ENCODE peak calls at places on chromosomes 3 and 15, in seven cellular contexts. C, F, E, G, N, T and A are unnamed samples.

GRCh38 chr15:74245342-74245931 is 9.3 kb downstream of the CCDC33 start:
- DNase-seq in T (no peak), G (no peak), C (no peak), F (no peak), E (no peak), N (peak; percentile 81), A (no peak)

GRCh38 chr3:23824699-23825444 is 19.1 kb downstream of the UBE2E1 start:
- DNase-seq in G (no peak), F (no peak), E (no peak), C (no peak), N (no peak), T (no peak), A (no peak)

GRCh38 chr3:129933471-129933870 is 40.0 kb upstream of the TMCC1 start:
- DNase-seq in F (no peak), N (no peak), C (no peak), E (peak; percentile 46), T (no peak), G (no peak), A (no peak)

GRCh38 chr15:58551764-58552504 is 120.1 kb downstream of the LIPC start:
- DNase-seq in G (no peak), F (peak; percentile 23), E (no peak), T (peak; percentile 94), C (peak; percentile 82), N (no peak), A (no peak)

GRCh38 chr3:3065876-3066275 is 44.3 kb downstream of the IL5RA start:
- DNase-seq in E (no peak), C (no peak), G (no peak), T (no peak), F (no peak), N (no peak), A (no peak)

GRCh38 chr3:134850761-134851160 is 55.7 kb downstream of the EPHB1 start:
- DNase-seq in E (no peak), T (no peak), F (no peak), N (no peak), C (no peak), G (no peak), A (peak; percentile 63)

GRCh38 chr3:68855620-68856019 is 76.7 kb downstream of the TAFA4 start:
- DNase-seq in G (no peak), E (no peak), C (no peak), N (no peak), T (no peak), F (no peak), A (no peak)

GRCh38 chr3:39106281-39107055 is 959 bp downstream of the GORASP1 start:
- DNase-seq in N (no peak), E (no peak), C (no peak), F (no peak), G (no peak), T (no peak), A (no peak)

GRCh38 chr3:43957553-43957952 is 266.8 kb downstream of the ABHD5 start:
- DNase-seq in C (no peak), E (no peak), N (no peak), G (no peak), F (no peak), T (no peak), A (no peak)

GRCh38 chr15:76313731-76314130 is 2.5 kb upstream of the ETFA start:
- DNase-seq in G (no peak), T (no peak), F (no peak), N (peak; percentile 47), C (no peak), E (no peak), A (no peak)

GRCh38 chr15:94070341-94071275 is 160.8 kb upstream of the MCTP2 start:
- DNase-seq in F (peak; percentile 27), E (peak; percentile 81), G (no peak), T (no peak), N (peak; percentile 32), C (peak; percentile 25), A (no peak)

GRCh38 chr15:42010434-42010833 is 10.4 kb downstream of the PLA2G4E start:
- DNase-seq in G (no peak), N (no peak), T (no peak), E (no peak), C (no peak), F (no peak), A (no peak)

GRCh38 chr3:112111785-112112402 is 21.2 kb downstream of the GCSAM start:
- DNase-seq in C (peak; percentile 60), N (no peak), G (no peak), T (peak; percentile 33), E (no peak), F (peak; percentile 59), A (no peak)

GRCh38 chr3:66948041-66948440 is 50.1 kb upstream of the KBTBD8 start:
- DNase-seq in C (no peak), E (no peak), T (no peak), F (no peak), N (no peak), G (no peak), A (no peak)

GRCh38 chr15:66854012-66854965 is 152.3 kb downstream of the SMAD6 start:
- DNase-seq in G (peak; percentile 72), T (no peak), N (no peak), E (peak; percentile 27), C (peak; percentile 7), F (peak; percentile 20), A (no peak)

GRCh38 chr3:80244390-80244789 is 476.6 kb upstream of the ROBO1 start:
- DNase-seq in F (no peak), T (no peak), C (peak; percentile 7), E (no peak), G (no peak), N (no peak), A (no peak)

GRCh38 chr15:74817370-74817737 is 4.7 kb downstream of the LMAN1L start:
- DNase-seq in F (no peak), N (no peak), T (peak; percentile 56), G (no peak), E (no peak), C (peak; percentile 66), A (no peak)

GRCh38 chr3:103158183-103158582 is 723.4 kb downstream of the ZPLD1 start:
- DNase-seq in C (no peak), N (no peak), T (no peak), F (no peak), E (no peak), G (no peak), A (no peak)

GRCh38 chr3:182118081-182118480 is 406.4 kb downstream of the SOX2 start:
- DNase-seq in T (no peak), G (no peak), E (no peak), N (no peak), F (no peak), C (no peak), A (no peak)

GRCh38 chr3:120418866-120419490 is 31.8 kb downstream of the FSTL1 start:
- DNase-seq in T (peak; percentile 76), E (no peak), N (no peak), C (peak; percentile 63), F (peak; percentile 51), G (no peak), A (no peak)

GRCh38 chr3:112605285-112605684 is 35.7 kb downstream of the CCDC80 start:
- DNase-seq in G (no peak), N (no peak), F (no peak), E (no peak), T (no peak), C (no peak), A (no peak)

GRCh38 chr3:105806361-105806760 is 62.5 kb downstream of the CBLB start:
- DNase-seq in F (no peak), G (no peak), T (peak; percentile 50), N (no peak), C (no peak), E (no peak), A (no peak)

GRCh38 chr15:84821501-84822021 is 4.4 kb downstream of the ALPK3 start:
- DNase-seq in N (no peak), E (no peak), G (no peak), T (peak; percentile 34), F (no peak), C (no peak), A (peak; percentile 41)

DNA sequence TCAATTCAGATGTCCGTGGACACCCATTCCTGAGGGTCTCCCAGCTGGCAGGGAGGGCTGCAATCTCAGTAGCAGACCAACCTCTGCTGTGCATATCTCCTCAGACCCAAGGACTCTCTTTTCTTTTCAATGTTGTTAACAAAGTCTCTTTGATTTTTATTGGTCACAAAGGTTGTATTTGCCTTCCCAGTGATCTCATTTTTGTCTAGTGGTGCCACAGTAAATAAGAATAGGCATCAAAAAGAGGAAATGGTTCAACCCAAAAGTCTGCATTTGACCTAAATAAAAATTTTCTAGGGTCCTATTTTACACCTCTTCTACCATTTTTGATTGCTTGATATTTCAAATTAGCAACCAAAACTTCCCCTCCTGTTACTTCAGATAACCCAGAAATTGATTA is 225.9 kb downstream of the CDIN1 start:
- DNase-seq in N (no peak), E (no peak), T (no peak), G (no peak), C (no peak), F (no peak), A (no peak)
- TF ChIP-seq POLR2AphosphoS5 in N (no peak), E (no peak), T (no peak), G (no peak), C (no peak), F (no peak), A (no peak)

DNA sequence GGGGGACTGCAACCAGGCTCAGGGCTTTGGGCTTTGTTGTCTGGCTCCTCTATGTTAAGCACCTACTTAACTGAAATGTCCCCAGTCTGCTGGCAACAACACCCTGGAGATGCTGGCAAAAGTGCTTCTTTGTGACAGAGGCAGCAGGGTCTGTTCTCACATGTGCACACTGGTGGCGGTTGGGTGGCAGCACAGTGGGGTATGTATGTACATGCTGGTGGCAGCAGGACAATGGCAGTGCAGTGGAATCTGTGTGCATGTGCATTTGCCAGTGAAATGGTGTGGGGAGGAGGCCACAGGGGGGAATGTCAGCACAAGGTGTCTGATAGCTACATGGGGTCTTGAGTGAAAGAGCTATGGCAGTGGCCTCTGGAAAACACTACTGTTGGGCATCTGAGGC is 830.3 kb downstream of the DIPK2A start:
- DNase-seq in N (no peak), G (no peak), E (no peak), T (no peak), C (no peak), F (no peak), A (no peak)
- TF ChIP-seq CTCF in N (no peak), G (no peak), E (no peak), T (no peak), C (no peak), F (no peak), A (no peak)

DNA sequence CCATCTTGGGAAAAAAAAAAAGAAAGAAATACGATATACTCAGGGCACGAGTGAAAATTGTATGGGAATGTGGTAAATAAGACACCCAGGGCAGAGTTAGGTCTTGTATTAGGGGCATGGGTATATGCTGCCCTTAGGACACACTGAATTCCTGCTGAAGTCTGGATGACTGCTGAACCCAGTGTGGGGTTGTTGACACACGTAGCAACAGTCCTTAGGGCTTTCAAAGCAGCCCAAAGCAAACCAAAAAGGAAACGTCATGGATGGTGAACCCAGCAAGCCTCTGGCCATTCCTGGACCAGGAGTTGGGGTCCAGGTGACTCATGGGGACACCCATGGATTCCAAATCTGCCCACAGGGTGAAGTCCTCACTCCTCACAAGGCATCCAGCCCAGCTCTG is 27.1 kb upstream of the SEMA3F start:
- DNase-seq in F (no peak), E (no peak), N (no peak), G (no peak), C (no peak), T (no peak), A (no peak)
- TF ChIP-seq EP300 in F (no peak), E (no peak), N (no peak), G (no peak), C (no peak), T (no peak), A (no peak)

DNA sequence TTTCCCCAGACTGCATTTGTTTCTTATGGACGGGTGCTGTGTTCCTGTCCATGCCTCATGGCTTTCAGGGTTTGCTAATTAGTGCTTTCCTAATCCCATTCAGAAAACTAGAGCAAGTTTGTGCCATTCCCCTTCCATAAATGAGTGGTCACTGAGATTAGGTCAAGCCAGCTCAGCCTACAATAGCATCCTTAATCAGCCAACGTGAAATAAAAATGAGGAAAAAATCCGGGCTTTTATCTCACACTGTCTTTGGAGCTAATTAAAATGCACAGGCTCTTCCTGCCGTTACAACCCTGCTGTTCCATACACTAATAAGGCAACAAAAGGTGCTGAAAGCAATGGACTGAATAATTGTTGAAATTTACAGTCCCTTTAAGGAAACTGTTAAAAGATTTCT is 788.7 kb downstream of the ROBO1 start:
- DNase-seq in E (no peak), F (no peak), T (no peak), N (no peak), C (no peak), G (no peak), A (no peak)
- TF ChIP-seq POLR2AphosphoS5 in E (no peak), F (no peak), T (no peak), N (no peak), C (no peak), G (no peak), A (no peak)